ENCODE peak calls at places on chromosome 5, in six cellular contexts. C, O, R, T, S and Q are unnamed samples.

GRCh38 chr5:135307143-135307903 is 91.7 kb downstream of the MACROH2A1 start:
- DNase-seq in T (no peak), C (no peak), R (no peak), O (peak), S (no peak), Q (no peak)

GRCh38 chr5:134492568-134492967 is 32.9 kb upstream of the JADE2 start:
- DNase-seq in T (no peak), O (no peak), S (no peak), R (no peak), C (no peak), Q (no peak)

GRCh38 chr5:132557425-132557805 is 638 bp downstream of the RAD50 start:
- DNase-seq in O (peak), C (peak), R (peak), S (no peak), T (peak), Q (peak)

GRCh38 chr5:132096904-132097303 is 23.3 kb downstream of the CSF2 start:
- DNase-seq in R (no peak), O (no peak), T (no peak), C (no peak), S (no peak), Q (no peak)

GRCh38 chr5:175922192-175922885 is 45.8 kb downstream of the THOC3 start:
- DNase-seq in T (peak), C (no peak), S (no peak), R (peak), O (no peak), Q (no peak)

GRCh38 chr5:58156977-58157701 is 302.7 kb downstream of the PLK2 start:
- DNase-seq in S (no peak), C (no peak), O (peak), R (no peak), T (no peak), Q (no peak)

GRCh38 chr5:44847453-44847852 is 38.7 kb downstream of the MRPS30 start:
- DNase-seq in S (no peak), O (no peak), T (no peak), C (no peak), R (no peak), Q (no peak)

GRCh38 chr5:16913187-16913839 is 22.8 kb downstream of the MYO10 start:
- DNase-seq in S (no peak), R (no peak), C (no peak), T (no peak), O (no peak), Q (no peak)

GRCh38 chr5:24642022-24642421 is 2.8 kb downstream of the CDH10 start:
- DNase-seq in S (no peak), T (no peak), C (peak), O (peak), R (peak), Q (no peak)

GRCh38 chr5:95887977-95888376 is 65.5 kb upstream of the GLRX start:
- DNase-seq in R (no peak), C (no peak), O (peak), T (no peak), S (no peak), Q (no peak)

GRCh38 chr5:180799902-180800801 is 2.5 kb downstream of the MGAT1 start:
- DNase-seq in S (peak), O (no peak), C (no peak), R (peak), T (no peak), Q (no peak)

GRCh38 chr5:56402273-56403223 is 169.4 kb upstream of the ANKRD55 start:
- DNase-seq in R (no peak), C (no peak), O (no peak), T (no peak), S (no peak), Q (no peak)

GRCh38 chr5:95027151-95027721 is 257.7 kb downstream of the MCTP1 start:
- DNase-seq in O (no peak), C (peak), S (no peak), T (no peak), R (peak), Q (no peak)

GRCh38 chr5:113693205-113693553 is 179.7 kb downstream of the YTHDC2 start:
- DNase-seq in T (no peak), O (peak), C (no peak), S (no peak), R (no peak), Q (no peak)

GRCh38 chr5:113806250-113806649 is 292.8 kb downstream of the YTHDC2 start:
- DNase-seq in S (no peak), T (no peak), R (peak), C (peak), O (no peak), Q (no peak)

GRCh38 chr5:103019804-103020203 is 100.1 kb downstream of the GIN1 start:
- DNase-seq in C (peak), R (no peak), S (no peak), T (no peak), O (no peak), Q (no peak)

GRCh38 chr5:501040-501832 is 23.0 kb downstream of the SLC9A3 start:
- DNase-seq in R (no peak), C (no peak), S (no peak), O (no peak), T (no peak), Q (no peak)

GRCh38 chr5:13567819-13568218 is 376.7 kb downstream of the DNAH5 start:
- DNase-seq in T (no peak), S (peak), O (no peak), C (no peak), R (peak), Q (no peak)

GRCh38 chr5:173204185-173204979 is 30.6 kb downstream of the NKX2-5 start:
- DNase-seq in C (peak), O (peak), R (peak), S (no peak), T (no peak), Q (no peak)

GRCh38 chr5:72653586-72653985 is 146.4 kb upstream of the ZNF366 start:
- DNase-seq in C (no peak), T (no peak), O (no peak), R (no peak), S (no peak), Q (no peak)

GRCh38 chr5:172102913-172103629 is 85.0 kb downstream of the STK10 start:
- DNase-seq in C (no peak), R (peak), O (peak), T (no peak), S (peak), Q (no peak)

GRCh38 chr5:152532714-152533113 is 127.6 kb upstream of the NMUR2 start:
- DNase-seq in C (peak), T (peak), O (peak), R (peak), S (no peak), Q (peak)

GRCh38 chr5:62488531-62488930 is 76.0 kb downstream of the IPO11 start:
- DNase-seq in T (no peak), R (peak), S (no peak), C (no peak), O (no peak), Q (no peak)

GRCh38 chr5:103224894-103225246 is 33.7 kb upstream of the MACIR start:
- DNase-seq in S (no peak), R (no peak), O (no peak), C (no peak), T (no peak), Q (no peak)

GRCh38 chr5:176356179-176356566 is 5.4 kb downstream of the KIAA1191 start:
- DNase-seq in R (no peak), T (no peak), S (no peak), C (no peak), O (no peak), Q (no peak)

GRCh38 chr5:131677115-131677514 is 42.1 kb upstream of the RAPGEF6 start:
- DNase-seq in T (no peak), S (no peak), R (no peak), C (no peak), O (no peak), Q (no peak)

GRCh38 chr5:56480305-56481146 is 247.4 kb upstream of the ANKRD55 start:
- DNase-seq in T (peak), S (no peak), O (peak), R (no peak), C (peak), Q (peak)

GRCh38 chr5:168125445-168126199 is 165.8 kb upstream of the WWC1 start:
- DNase-seq in S (no peak), C (no peak), T (no peak), O (no peak), R (no peak), Q (no peak)

GRCh38 chr5:138927979-138928378 is 52.8 kb upstream of the LRRTM2 start:
- DNase-seq in C (no peak), T (no peak), R (no peak), S (no peak), O (peak), Q (no peak)

GRCh38 chr5:172284275-172284971 is 859 bp upstream of the UBTD2 start:
- DNase-seq in O (peak), C (peak), R (no peak), T (no peak), S (no peak), Q (peak)

GRCh38 chr5:54717870-54718269 is 200.3 kb downstream of the SNX18 start:
- DNase-seq in O (no peak), S (no peak), C (no peak), R (no peak), T (no peak), Q (peak)

GRCh38 chr5:53779541-53779981 is 219.1 kb downstream of the NDUFS4 start:
- DNase-seq in R (peak), C (peak), S (no peak), T (no peak), O (no peak), Q (no peak)

GRCh38 chr5:96175090-96175489 is 213.4 kb upstream of the ELL2 start:
- DNase-seq in O (no peak), R (no peak), T (no peak), S (no peak), C (peak), Q (no peak)

GRCh38 chr5:130109152-130109551 is 204.9 kb downstream of the CHSY3 start:
- DNase-seq in S (no peak), T (peak), R (no peak), O (peak), C (peak), Q (peak)

GRCh38 chr5:173591300-173591622 is 25.2 kb downstream of the BOD1 start:
- DNase-seq in S (no peak), O (no peak), T (no peak), C (no peak), R (no peak), Q (no peak)

GRCh38 chr5:143356855-143357254 is 46.6 kb downstream of the NR3C1 start:
- DNase-seq in C (no peak), O (no peak), R (no peak), T (no peak), S (no peak), Q (no peak)

GRCh38 chr5:54243483-54244080 is 66.8 kb downstream of the ARL15 start:
- DNase-seq in T (peak), S (no peak), R (peak), O (peak), C (peak), Q (peak)